ENCODE peak calls at places on chromosomes 16 and 17, in five cellular contexts. N is cardiac fibroblast, S is GM12865, I is fibroblast of pulmonary artery, B is cardiac muscle cell. Y is an unnamed sample.

GRCh38 chr17:47897561-47897960 is 1.5 kb downstream of the SP2 start:
- DNase-seq in S (no peak), I (no peak), B (no peak), N (no peak), Y (no peak)

GRCh38 chr17:13562271-13562800 is 39.4 kb downstream of the HS3ST3A1 start:
- DNase-seq in N (peak; percentile 95), I (peak; percentile 91), B (no peak), S (no peak), Y (peak; percentile 11)

GRCh38 chr17:44863254-44863918 is 15.7 kb downstream of the HIGD1B start:
- DNase-seq in I (peak; percentile 20), B (no peak), S (no peak), N (no peak), Y (no peak)

GRCh38 chr17:40344321-40345160 is 20.0 kb downstream of the GJD3 start:
- DNase-seq in B (no peak), S (no peak), N (no peak), I (no peak), Y (no peak)

GRCh38 chr16:67055712-67056487 is 27.0 kb downstream of the CBFB start:
- DNase-seq in S (peak; percentile 56), B (peak; percentile 78), N (peak; percentile 96), I (peak; percentile 84), Y (peak; percentile 52)

GRCh38 chr17:1313270-1314005 is 34.0 kb downstream of the TRARG1 start:
- DNase-seq in N (peak; percentile 48), S (no peak), I (peak; percentile 17), B (peak; percentile 73), Y (no peak)

GRCh38 chr16:47371615-47372014 is 89.2 kb downstream of the ITFG1 start:
- DNase-seq in B (no peak), S (no peak), N (no peak), I (no peak), Y (no peak)

GRCh38 chr16:3173892-3174617 is 13.9 kb upstream of the OR1F1 start:
- DNase-seq in I (no peak), S (peak; percentile 65), N (peak; percentile 50), B (no peak), Y (peak; percentile 73)

GRCh38 chr16:50547340-50547865 is 793 bp upstream of the NKD1 start:
- DNase-seq in I (no peak), S (peak; percentile 57), N (no peak), B (peak; percentile 10), Y (peak; percentile 65)

GRCh38 chr17:144936-145670 is 7.7 kb downstream of the SCGB1C2 start:
- DNase-seq in B (no peak), S (no peak), I (no peak), N (no peak), Y (no peak)

GRCh38 chr16:80742331-80742730 is 62.1 kb downstream of the CDYL2 start:
- DNase-seq in I (no peak), B (no peak), N (no peak), S (no peak), Y (no peak)

GRCh38 chr17:44191941-44192496 is 5.2 kb downstream of the TMUB2 start:
- DNase-seq in N (no peak), B (no peak), S (no peak), I (no peak), Y (no peak)

GRCh38 chr17:49035470-49036269 is 38.5 kb downstream of the IGF2BP1 start:
- DNase-seq in S (peak; percentile 64), I (peak; percentile 63), B (peak; percentile 66), N (peak; percentile 72), Y (peak; percentile 49)

GRCh38 chr16:53053967-53054669 is 673 bp upstream of the CHD9 start:
- DNase-seq in I (peak; percentile 46), N (peak; percentile 45), B (peak; percentile 62), S (peak; percentile 72), Y (peak; percentile 58)

GRCh38 chr16:26709175-26709574 is 357.6 kb upstream of the C16orf82 start:
- DNase-seq in B (no peak), S (peak; percentile 9), I (no peak), N (no peak), Y (peak; percentile 7)

GRCh38 chr16:81888520-81889394 is 109.7 kb downstream of the PLCG2 start:
- DNase-seq in B (peak; percentile 21), I (no peak), N (no peak), S (no peak), Y (peak; percentile 53)

GRCh38 chr16:28212532-28212873 is 738 bp upstream of the XPO6 start:
- DNase-seq in B (peak; percentile 27), S (no peak), I (no peak), N (peak; percentile 33), Y (no peak)

GRCh38 chr16:31016018-31016417 is 5.6 kb upstream of the STX1B start:
- DNase-seq in I (no peak), N (no peak), B (no peak), S (no peak), Y (no peak)

GRCh38 chr16:24769806-24770205 is 40.4 kb downstream of the TNRC6A start:
- DNase-seq in N (peak; percentile 64), I (peak; percentile 92), B (peak; percentile 91), S (no peak), Y (no peak)

GRCh38 chr17:11097121-11097520 is 143.9 kb upstream of the SHISA6 start:
- DNase-seq in I (no peak), S (no peak), B (no peak), N (no peak), Y (no peak)

GRCh38 chr16:73885319-73885718 is 411.3 kb upstream of the PSMD7 start:
- DNase-seq in I (no peak), S (no peak), B (no peak), N (no peak), Y (no peak)

GRCh38 chr16:73887895-73888294 is 408.7 kb upstream of the PSMD7 start:
- DNase-seq in I (no peak), B (no peak), S (no peak), N (no peak), Y (no peak)

GRCh38 chr16:73888840-73889577 is 407.6 kb upstream of the PSMD7 start:
- DNase-seq in B (no peak), S (no peak), I (no peak), N (no peak), Y (no peak)

GRCh38 chr16:73886378-73886777 is 410.2 kb upstream of the PSMD7 start:
- DNase-seq in B (no peak), I (no peak), N (no peak), S (no peak), Y (no peak)

DNA sequence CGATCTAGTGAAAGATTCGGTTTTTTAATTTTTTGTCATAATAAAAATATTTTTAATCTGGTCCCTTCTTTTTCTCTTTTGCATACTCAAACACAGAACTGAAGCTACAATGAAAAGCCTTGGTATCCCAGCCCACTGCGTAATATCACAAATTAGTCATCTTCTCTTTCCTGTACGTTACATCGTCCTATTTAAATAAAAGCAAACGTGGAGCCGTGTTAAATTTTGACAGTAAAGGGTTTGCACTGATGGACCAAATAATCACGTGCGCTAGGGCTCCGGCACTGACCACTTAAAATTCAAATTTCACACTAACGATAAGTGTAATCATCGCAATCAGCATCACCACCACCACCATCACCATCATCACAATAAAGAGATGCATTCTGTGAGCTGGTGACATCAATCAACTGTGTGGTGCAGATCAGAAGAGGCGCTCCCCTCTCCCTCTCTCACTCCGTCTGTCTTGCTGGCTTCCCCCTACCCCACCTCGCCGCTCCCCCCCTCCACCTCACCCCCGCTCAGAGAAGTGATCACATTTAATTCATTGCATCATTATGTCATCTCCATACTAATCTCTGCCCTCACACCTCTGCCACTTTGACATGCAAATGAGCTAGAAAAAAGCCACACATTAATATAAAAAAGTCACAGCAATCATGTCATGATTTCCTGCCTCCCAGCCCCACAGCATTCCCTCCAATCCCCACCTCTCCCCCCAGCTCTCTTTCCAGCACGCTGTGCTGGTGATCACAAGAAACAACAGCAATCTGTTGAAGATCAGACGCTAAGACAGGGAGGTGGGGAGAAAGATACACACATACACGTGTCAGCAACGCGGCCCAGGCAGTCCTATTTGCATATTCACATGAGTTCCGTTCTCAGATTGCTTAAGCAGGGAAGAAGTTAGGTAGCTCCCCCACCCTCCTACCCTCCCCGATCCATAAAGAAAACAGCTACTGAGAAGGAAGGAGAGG is 405.8 kb upstream of the PSMD7 start:
- DNase-seq in I (peak; percentile 2), N (peak; percentile 6), S (peak; percentile 6), B (peak; percentile 26), Y (peak; percentile 28)
- H3K4me3 ChIP-seq in I (no peak overlapping the region), N (no peak overlapping the region), S (no peak overlapping the region), B (peak overlapping the region; percentile 24), Y (no peak overlapping the region)

GRCh38 chr17:70173646-70174045 is 4.3 kb downstream of the KCNJ2 start:
- DNase-seq in I (no peak), N (no peak), B (no peak), S (no peak), Y (no peak)
- H3K4me3 ChIP-seq in I (no peak overlapping the region), N (no peak overlapping the region), B (no peak overlapping the region), S (no peak overlapping the region), Y (no peak overlapping the region)

GRCh38 chr17:50274142-50274944 is at the start of gene TMEM92:
- DNase-seq in S (no peak), B (no peak), I (no peak), N (no peak), Y (peak; percentile 44)

GRCh38 chr17:50272246-50272645 is 2.0 kb upstream of the TMEM92 start:
- DNase-seq in S (no peak), I (no peak), B (no peak), N (no peak), Y (no peak)

GRCh38 chr17:50273654-50274040 is 619 bp upstream of the TMEM92 start:
- DNase-seq in N (no peak), B (no peak), S (no peak), I (no peak), Y (no peak)

GRCh38 chr17:50271173-50271750 is 3.0 kb upstream of the TMEM92 start:
- DNase-seq in I (no peak), B (no peak), N (peak; percentile 53), S (no peak), Y (no peak)

GRCh38 chr17:50272711-50273653 is 1.3 kb upstream of the TMEM92 start:
- DNase-seq in N (peak; percentile 60), S (peak; percentile 24), I (peak; percentile 53), B (peak; percentile 64), Y (peak; percentile 41)
- H3K4me3 ChIP-seq in N (peak overlapping the region; percentile 61), S (no peak overlapping the region), I (peak overlapping the region; percentile 62), B (peak overlapping the region; percentile 27), Y (peak overlapping the region; percentile 17)

GRCh38 chr17:77382966-77383612 is 242.3 kb downstream of the SEC14L1 start:
- DNase-seq in N (peak; percentile 73), I (peak; percentile 72), S (no peak), B (peak; percentile 65), Y (no peak)

GRCh38 chr17:77383613-77384608 is 243.1 kb downstream of the SEC14L1 start:
- DNase-seq in N (no peak), I (no peak), B (no peak), S (no peak), Y (no peak)

GRCh38 chr17:77381185-77381700 is 240.5 kb downstream of the SEC14L1 start:
- DNase-seq in I (no peak), S (no peak), B (no peak), N (no peak), Y (no peak)

GRCh38 chr17:77381731-77382130 is 241.0 kb downstream of the SEC14L1 start:
- DNase-seq in N (no peak), S (no peak), B (no peak), I (no peak), Y (no peak)

DNA sequence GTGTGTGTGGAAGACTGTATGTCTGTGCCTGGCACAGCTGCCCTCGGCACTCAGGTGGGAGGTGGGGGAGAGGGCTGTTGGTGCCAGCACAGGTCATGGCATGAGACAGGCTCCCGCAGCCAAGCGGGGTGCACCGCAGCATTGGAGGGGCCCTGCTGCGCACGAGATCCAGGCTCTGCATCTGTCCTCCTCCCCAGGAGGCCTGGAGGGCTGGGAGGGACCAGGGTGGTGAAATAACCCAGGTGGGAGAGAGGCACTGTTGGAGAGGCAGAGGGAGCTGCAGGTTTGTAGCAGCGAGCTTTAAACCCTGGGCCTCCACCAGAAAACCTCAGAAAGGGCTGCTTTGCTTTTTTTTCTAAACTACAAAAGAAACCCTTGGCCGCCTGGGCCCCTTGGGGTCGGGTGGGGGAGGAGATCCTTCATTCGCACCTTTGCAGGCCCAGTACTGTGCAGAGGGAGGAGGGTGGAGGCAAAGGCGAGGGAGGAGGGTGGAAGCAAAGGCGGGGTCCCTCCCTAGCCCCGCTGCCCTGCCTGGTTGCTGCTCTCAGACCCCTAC is 241.7 kb downstream of the SEC14L1 start:
- DNase-seq in B (no peak), S (peak; percentile 28), N (no peak), I (no peak), Y (no peak)
- H3K4me3 ChIP-seq in B (no peak overlapping the region), S (no peak overlapping the region), N (no peak overlapping the region), I (no peak overlapping the region), Y (no peak overlapping the region)

Y was measured in NB4.